ENCODE peak calls at places on chromosome 9, in six cellular contexts. M is AG04450, U is HFFc6, L is PC-3, R is HuH-7, P is A172. S is an unnamed sample.

GRCh38 chr9:99400184-99400731 is 178.2 kb downstream of the SEC61B start:
- DNase-seq in U (no peak), L (no peak), P (no peak), R (no peak), M (no peak), S (no peak)

GRCh38 chr9:33737811-33738606 is 57.4 kb upstream of the PRSS3 start:
- DNase-seq in U (peak; percentile 58), M (peak; percentile 29), P (peak; percentile 58), R (peak; percentile 20), L (peak; percentile 63), S (peak; percentile 72)

GRCh38 chr9:69885474-69885929 is 64.9 kb downstream of the CFAP95 start:
- DNase-seq in P (peak; percentile 96), M (no peak), R (no peak), L (peak; percentile 77), U (no peak), S (peak; percentile 61)

GRCh38 chr9:128123451-128124080 is 4.0 kb downstream of the PTGES2 start:
- DNase-seq in U (no peak), M (no peak), R (no peak), L (no peak), P (no peak), S (no peak)

GRCh38 chr9:77449177-77450092 is 198.7 kb downstream of the GNA14 start:
- DNase-seq in M (no peak), P (peak; percentile 30), U (peak; percentile 41), R (no peak), L (peak; percentile 11), S (no peak)

GRCh38 chr9:137953683-137954438 is 76.3 kb downstream of the CACNA1B start:
- DNase-seq in P (no peak), L (no peak), M (no peak), R (no peak), U (no peak), S (no peak)

GRCh38 chr9:32581512-32582143 is 8.7 kb upstream of the NDUFB6 start:
- DNase-seq in P (peak; percentile 61), R (peak; percentile 35), M (peak; percentile 29), L (peak; percentile 77), U (peak; percentile 51), S (peak; percentile 55)

GRCh38 chr9:94813379-94813778 is 86.9 kb downstream of the AOPEP start:
- DNase-seq in U (no peak), R (no peak), M (no peak), L (no peak), P (no peak), S (no peak)

GRCh38 chr9:37928552-37929430 is 24.9 kb upstream of the SLC25A51 start:
- DNase-seq in L (no peak), M (no peak), R (no peak), P (no peak), U (no peak), S (no peak)

GRCh38 chr9:69671291-69671903 is 774 bp downstream of the APBA1 start:
- DNase-seq in P (no peak), L (no peak), R (no peak), M (no peak), U (no peak), S (no peak)

GRCh38 chr9:115531410-115532130 is 413.6 kb upstream of the TNC start:
- DNase-seq in U (peak; percentile 78), M (peak; percentile 55), L (no peak), P (no peak), R (no peak), S (no peak)

GRCh38 chr9:122347348-122348287 is 23.2 kb upstream of the PTGS1 start:
- DNase-seq in P (no peak), R (peak; percentile 57), L (peak; percentile 61), M (no peak), U (peak; percentile 7), S (peak; percentile 42)

GRCh38 chr9:74800226-74800625 is 87.5 kb downstream of the TRPM6 start:
- DNase-seq in R (no peak), L (no peak), U (no peak), P (no peak), M (no peak), S (no peak)

GRCh38 chr9:89096807-89097206 is 81.8 kb downstream of the SHC3 start:
- DNase-seq in P (no peak), M (no peak), R (no peak), L (no peak), U (no peak), S (no peak)

GRCh38 chr9:19409406-19410194 is 791 bp downstream of the ACER2 start:
- DNase-seq in U (no peak), P (peak; percentile 3), M (no peak), R (peak; percentile 34), L (peak; percentile 27), S (peak; percentile 11)

GRCh38 chr9:92917176-92917800 is 30.0 kb upstream of the FGD3 start:
- DNase-seq in L (no peak), R (no peak), P (no peak), M (no peak), U (no peak), S (no peak)

GRCh38 chr9:16811987-16812685 is 58.3 kb downstream of the BNC2 start:
- DNase-seq in L (no peak), M (no peak), R (no peak), P (no peak), U (no peak), S (no peak)

GRCh38 chr9:6413365-6414263 is 615 bp downstream of the UHRF2 start:
- DNase-seq in P (no peak), R (no peak), M (no peak), L (peak; percentile 6), U (no peak), S (peak; percentile 27)

GRCh38 chr9:10371824-10372223 is 241.0 kb downstream of the PTPRD start:
- DNase-seq in L (no peak), R (no peak), P (no peak), M (no peak), U (no peak), S (no peak)

GRCh38 chr9:110148384-110148783 is 59.6 kb downstream of the C9orf152 start:
- DNase-seq in L (no peak), U (no peak), R (no peak), M (no peak), P (no peak), S (no peak)

GRCh38 chr9:70113403-70114022 is 69.9 kb downstream of the MAMDC2 start:
- DNase-seq in R (peak; percentile 45), M (no peak), L (peak; percentile 53), P (peak; percentile 68), U (peak; percentile 56), S (peak; percentile 60)

GRCh38 chr9:88789785-88790184 is 201.5 kb upstream of the S1PR3 start:
- DNase-seq in P (peak; percentile 79), L (no peak), R (no peak), U (no peak), M (no peak), S (no peak)

GRCh38 chr9:70569070-70569772 is 154.8 kb upstream of the KLF9 start:
- DNase-seq in U (peak; percentile 6), L (no peak), R (no peak), M (no peak), P (no peak), S (no peak)

GRCh38 chr9:31355965-31356364 is 1028.5 kb upstream of the ACO1 start:
- DNase-seq in U (no peak), P (no peak), M (no peak), R (no peak), L (no peak), S (peak; percentile 14)

GRCh38 chr9:108093773-108094675 is 604.5 kb upstream of the KLF4 start:
- DNase-seq in L (peak; percentile 90), R (peak; percentile 23), U (no peak), M (no peak), P (peak; percentile 94), S (peak; percentile 89)

GRCh38 chr9:3525088-3525835 is 539 bp downstream of the RFX3 start:
- DNase-seq in M (no peak), L (no peak), R (no peak), U (no peak), P (no peak), S (peak; percentile 3)

GRCh38 chr9:5708414-5708813 is 79.5 kb downstream of the RIC1 start:
- DNase-seq in R (no peak), L (no peak), P (no peak), U (no peak), M (no peak), S (no peak)

GRCh38 chr9:71672573-71672972 is 95.7 kb downstream of the CEMIP2 start:
- DNase-seq in M (no peak), U (no peak), L (no peak), R (no peak), P (no peak), S (no peak)

GRCh38 chr9:96476591-96476990 is 26.6 kb downstream of the HABP4 start:
- DNase-seq in R (no peak), M (no peak), P (peak; percentile 45), L (peak; percentile 75), U (peak; percentile 47), S (no peak)

GRCh38 chr9:95204710-95205109 is 112.8 kb downstream of the FANCC start:
- DNase-seq in L (no peak), M (no peak), P (no peak), R (no peak), U (no peak), S (no peak)

GRCh38 chr9:134631881-134632280 is 9.7 kb upstream of the COL5A1 start:
- DNase-seq in L (no peak), U (no peak), M (no peak), P (no peak), R (no peak), S (no peak)

GRCh38 chr9:126842977-126843799 is 17.3 kb upstream of the ZBTB34 start:
- DNase-seq in P (no peak), R (no peak), U (no peak), L (no peak), M (no peak), S (no peak)

GRCh38 chr9:134399435-134400056 is 73.3 kb downstream of the RXRA start:
- DNase-seq in M (no peak), P (no peak), U (peak; percentile 25), L (peak; percentile 57), R (peak; percentile 52), S (no peak)

GRCh38 chr9:121499427-121500164 is at the start of gene GGTA1:
- DNase-seq in L (peak; percentile 32), U (peak; percentile 16), R (peak; percentile 67), P (peak; percentile 16), M (no peak), S (peak; percentile 55)

GRCh38 chr9:83521017-83521810 is 17.0 kb downstream of the FRMD3 start:
- DNase-seq in P (no peak), L (peak; percentile 47), R (no peak), U (no peak), M (no peak), S (no peak)

GRCh38 chr9:16817002-16817401 is 53.5 kb downstream of the BNC2 start:
- DNase-seq in R (no peak), P (no peak), U (no peak), M (no peak), L (no peak), S (no peak)

GRCh38 chr9:109098221-109098959 is 21.4 kb downstream of the TMEM245 start:
- DNase-seq in L (peak; percentile 51), M (no peak), U (peak; percentile 81), P (peak; percentile 85), R (no peak), S (peak; percentile 69)

GRCh38 chr9:108477538-108478006 is 378.2 kb downstream of the ACTL7B start:
- DNase-seq in L (peak; percentile 93), R (no peak), U (peak; percentile 82), M (peak; percentile 44), P (peak; percentile 46), S (peak; percentile 76)

GRCh38 chr9:135536166-135536565 is 9.8 kb upstream of the OBP2A start:
- DNase-seq in R (no peak), U (peak; percentile 41), L (no peak), P (peak; percentile 53), M (no peak), S (no peak)